ENCODE peak calls at places on chromosomes 2 and 18, in eight cellular contexts. W, N, L, O, M, V, K and A are unnamed samples.

GRCh38 chr2:230627806-230628724 is 84.6 kb upstream of the CAB39 start:
- DNase-seq in W (no peak), N (no peak), L (no peak), O (no peak), M (no peak), V (peak), K (no peak), A (no peak)

GRCh38 chr2:20558391-20559150 is 92.3 kb downstream of the HS1BP3 start:
- DNase-seq in W (no peak), N (no peak), L (peak), O (no peak), M (no peak), V (no peak), K (no peak), A (no peak)

GRCh38 chr2:230903251-230904150 is 21.5 kb downstream of the GPR55 start:
- DNase-seq in W (no peak), N (no peak), L (no peak), O (no peak), M (no peak), V (no peak), K (no peak), A (no peak)

GRCh38 chr18:48543228-48543627 is 4.4 kb downstream of the CTIF start:
- DNase-seq in W (peak), N (no peak), L (no peak), O (no peak), M (no peak), V (no peak), K (peak), A (no peak)

GRCh38 chr2:205482399-205483065 is 199.8 kb upstream of the NRP2 start:
- DNase-seq in W (no peak), N (no peak), L (no peak), O (peak), M (no peak), V (no peak), K (no peak), A (no peak)

GRCh38 chr18:37564796-37565137 is 831 bp downstream of the CELF4 start:
- DNase-seq in W (peak), N (no peak), L (peak), O (peak), M (no peak), V (peak), K (no peak), A (peak)

GRCh38 chr2:1538663-1539062 is 125.4 kb downstream of the TPO start:
- DNase-seq in W (no peak), N (no peak), L (no peak), O (no peak), M (peak), V (peak), K (no peak), A (no peak)

GRCh38 chr2:15936277-15937104 is 3.9 kb upstream of the MYCN start:
- DNase-seq in W (no peak), N (no peak), L (no peak), O (no peak), M (no peak), V (no peak), K (no peak), A (no peak)

GRCh38 chr2:200616193-200616592 is 30.4 kb downstream of the AOX1 start:
- DNase-seq in W (no peak), N (no peak), L (no peak), O (no peak), M (peak), V (no peak), K (no peak), A (no peak)

GRCh38 chr2:10778724-10779115 is 33.9 kb downstream of the PDIA6 start:
- DNase-seq in W (no peak), N (no peak), L (no peak), O (no peak), M (no peak), V (no peak), K (no peak), A (no peak)

GRCh38 chr2:8583400-8584173 is 98.3 kb upstream of the ID2 start:
- DNase-seq in W (no peak), N (peak), L (peak), O (peak), M (no peak), V (peak), K (peak), A (peak)

GRCh38 chr18:48938827-48939367 is 11.9 kb downstream of the SMAD7 start:
- DNase-seq in W (no peak), N (no peak), L (no peak), O (no peak), M (no peak), V (no peak), K (no peak), A (no peak)

GRCh38 chr18:74116628-74117554 is 30.7 kb downstream of the FBXO15 start:
- DNase-seq in W (peak), N (no peak), L (no peak), O (no peak), M (peak), V (peak), K (no peak), A (no peak)

GRCh38 chr2:145906356-145906755 is 1386.4 kb upstream of the ZEB2 start:
- DNase-seq in W (peak), N (no peak), L (no peak), O (no peak), M (no peak), V (peak), K (no peak), A (no peak)

GRCh38 chr18:21468514-21469164 is 131.9 kb downstream of the ESCO1 start:
- DNase-seq in W (peak), N (no peak), L (no peak), O (no peak), M (no peak), V (no peak), K (no peak), A (no peak)

GRCh38 chr2:234377761-234378341 is 119.0 kb downstream of the ARL4C start:
- DNase-seq in W (no peak), N (no peak), L (no peak), O (no peak), M (no peak), V (peak), K (no peak), A (no peak)

GRCh38 chr18:36635414-36636096 is 193.2 kb downstream of the TPGS2 start:
- DNase-seq in W (no peak), N (no peak), L (no peak), O (no peak), M (no peak), V (no peak), K (no peak), A (no peak)

GRCh38 chr2:27494944-27495554 is at the start of gene FNDC4:
- DNase-seq in W (no peak), N (no peak), L (peak), O (peak), M (no peak), V (peak), K (peak), A (peak)

GRCh38 chr2:169438476-169438875 is 40.8 kb upstream of the BBS5 start:
- DNase-seq in W (no peak), N (no peak), L (no peak), O (no peak), M (no peak), V (no peak), K (no peak), A (no peak)

GRCh38 chr18:3985030-3985429 is 470.1 kb downstream of the DLGAP1 start:
- DNase-seq in W (no peak), N (no peak), L (no peak), O (no peak), M (no peak), V (no peak), K (no peak), A (no peak)

GRCh38 chr2:148042219-148042618 is 21.3 kb downstream of the MBD5 start:
- DNase-seq in W (no peak), N (no peak), L (no peak), O (no peak), M (peak), V (no peak), K (no peak), A (no peak)

GRCh38 chr2:181124499-181124898 is 144.1 kb downstream of the UBE2E3 start:
- DNase-seq in W (no peak), N (no peak), L (no peak), O (no peak), M (no peak), V (peak), K (no peak), A (no peak)

GRCh38 chr2:190607014-190607597 is 41.8 kb upstream of the NAB1 start:
- DNase-seq in W (no peak), N (no peak), L (no peak), O (no peak), M (no peak), V (peak), K (no peak), A (no peak)

GRCh38 chr2:156333274-156333950 is 891 bp upstream of the NR4A2 start:
- DNase-seq in W (peak), N (no peak), L (no peak), O (no peak), M (no peak), V (no peak), K (no peak), A (no peak)

GRCh38 chr2:65845442-65846182 is 413.2 kb upstream of the SPRED2 start:
- DNase-seq in W (no peak), N (no peak), L (no peak), O (no peak), M (no peak), V (no peak), K (no peak), A (no peak)

GRCh38 chr2:12167525-12168317 is 421.3 kb downstream of the LPIN1 start:
- DNase-seq in W (no peak), N (no peak), L (no peak), O (no peak), M (no peak), V (no peak), K (no peak), A (peak)

GRCh38 chr2:26251893-26252292 is 7.2 kb downstream of the HADHB start:
- DNase-seq in W (no peak), N (no peak), L (peak), O (peak), M (no peak), V (peak), K (no peak), A (no peak)

GRCh38 chr2:8252997-8253694 is 428.7 kb upstream of the ID2 start:
- DNase-seq in W (no peak), N (no peak), L (no peak), O (no peak), M (no peak), V (no peak), K (no peak), A (no peak)

GRCh38 chr2:12787891-12788783 is 71.4 kb downstream of the TRIB2 start:
- DNase-seq in W (no peak), N (no peak), L (no peak), O (peak), M (peak), V (peak), K (no peak), A (no peak)

GRCh38 chr2:190382851-190383250 is 25.3 kb upstream of the MFSD6 start:
- DNase-seq in W (peak), N (no peak), L (no peak), O (no peak), M (peak), V (peak), K (no peak), A (no peak)

GRCh38 chr2:107775791-107776190 is 50.9 kb upstream of the RGPD4 start:
- DNase-seq in W (no peak), N (no peak), L (no peak), O (no peak), M (no peak), V (no peak), K (no peak), A (no peak)

GRCh38 chr18:46416706-46417638 is 240.0 kb downstream of the LOXHD1 start:
- DNase-seq in W (no peak), N (no peak), L (no peak), O (no peak), M (no peak), V (no peak), K (no peak), A (no peak)

GRCh38 chr2:206831442-206831995 is 66.1 kb downstream of the FASTKD2 start:
- DNase-seq in W (no peak), N (no peak), L (no peak), O (no peak), M (no peak), V (no peak), K (no peak), A (no peak)

GRCh38 chr18:59358611-59359575 is at the start of gene LMAN1:
- DNase-seq in W (peak), N (peak), L (peak), O (peak), M (peak), V (peak), K (peak), A (peak)

GRCh38 chr2:53202063-53202462 is 565.5 kb upstream of the CHAC2 start:
- DNase-seq in W (peak), N (no peak), L (no peak), O (no peak), M (peak), V (peak), K (no peak), A (no peak)
- TF ChIP-seq CTCF in W (peak), N (no peak), L (no peak), O (peak), M (peak), V (peak), K (no peak), A (no peak)

GRCh38 chr18:7170292-7170691 is 52.7 kb upstream of the LAMA1 start:
- DNase-seq in W (no peak), N (no peak), L (no peak), O (no peak), M (no peak), V (no peak), K (no peak), A (no peak)

GRCh38 chr18:7169601-7170000 is 52.0 kb upstream of the LAMA1 start:
- DNase-seq in W (no peak), N (no peak), L (no peak), O (no peak), M (no peak), V (no peak), K (no peak), A (no peak)

GRCh38 chr18:7168408-7168807 is 50.8 kb upstream of the LAMA1 start:
- DNase-seq in W (no peak), N (no peak), L (no peak), O (no peak), M (no peak), V (no peak), K (no peak), A (no peak)

GRCh38 chr18:7165846-7166393 is 48.3 kb upstream of the LAMA1 start:
- DNase-seq in W (no peak), N (no peak), L (no peak), O (no peak), M (no peak), V (no peak), K (no peak), A (no peak)

DNA sequence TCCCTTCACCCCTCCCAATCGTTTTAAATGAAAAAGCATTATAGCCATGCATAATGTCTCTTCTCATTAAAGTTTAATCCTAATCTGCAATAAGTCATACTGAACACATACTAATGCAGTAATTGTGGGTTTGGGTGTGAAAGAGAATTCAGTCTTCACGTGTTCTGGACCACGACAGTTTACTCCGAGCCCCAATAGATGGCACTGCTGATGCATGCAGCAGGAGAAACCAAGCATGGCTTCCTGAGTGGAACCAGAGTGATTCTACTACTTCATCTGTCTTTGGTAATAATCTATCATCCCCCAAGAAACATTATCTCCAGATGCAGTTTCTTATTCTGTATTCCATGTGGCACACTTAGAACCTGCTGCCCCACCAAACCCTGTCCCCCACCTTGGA is 47.0 kb upstream of the LAMA1 start:
- DNase-seq in W (no peak), N (no peak), L (no peak), O (no peak), M (no peak), V (peak), K (no peak), A (no peak)
- TF ChIP-seq CTCF in W (peak), N (no peak), L (peak), O (peak), M (peak), V (peak), K (no peak), A (peak)

DNA sequence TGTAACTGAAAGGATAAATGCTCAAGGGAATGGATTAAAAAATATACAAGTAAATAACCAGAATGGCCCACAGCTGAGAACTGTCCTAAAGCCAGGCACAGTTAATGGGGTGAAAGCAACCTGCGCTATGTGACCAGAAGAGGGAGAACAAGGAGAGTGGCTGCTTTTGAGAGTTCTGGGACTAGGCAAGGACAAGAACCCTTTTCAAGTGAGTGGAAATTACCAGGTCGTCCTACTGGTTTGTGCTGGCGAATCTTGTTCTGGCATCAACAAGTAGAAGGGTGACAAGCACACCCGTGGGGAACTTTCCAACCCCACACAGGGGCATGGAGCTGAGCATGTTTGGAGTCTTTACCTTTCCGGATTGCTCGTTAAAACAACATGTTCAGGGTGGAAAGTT is 82.8 kb downstream of the TMEM17 start:
- DNase-seq in W (peak), N (no peak), L (no peak), O (no peak), M (peak), V (no peak), K (no peak), A (no peak)
- TF ChIP-seq CTCF in W (peak), N (no peak), L (no peak), O (no peak), M (peak), V (peak), K (no peak), A (peak)

GRCh38 chr2:133885847-133886246 is 317.6 kb upstream of the NCKAP5 start:
- DNase-seq in W (peak), N (no peak), L (no peak), O (no peak), M (peak), V (no peak), K (no peak), A (no peak)

GRCh38 chr2:133888107-133888506 is 319.8 kb upstream of the NCKAP5 start:
- DNase-seq in W (no peak), N (no peak), L (no peak), O (no peak), M (no peak), V (no peak), K (no peak), A (no peak)

GRCh38 chr2:133888816-133889215 is 320.6 kb upstream of the NCKAP5 start:
- DNase-seq in W (no peak), N (no peak), L (no peak), O (no peak), M (no peak), V (no peak), K (no peak), A (no peak)

GRCh38 chr2:133887676-133888040 is 319.4 kb upstream of the NCKAP5 start:
- DNase-seq in W (peak), N (no peak), L (no peak), O (no peak), M (no peak), V (no peak), K (no peak), A (no peak)

GRCh38 chr2:133886735-133887675 is 318.7 kb upstream of the NCKAP5 start:
- DNase-seq in W (peak), N (peak), L (peak), O (peak), M (peak), V (peak), K (peak), A (peak)
- TF ChIP-seq CTCF in W (peak), N (peak), L (peak), O (peak), M (peak), V (peak), K (peak), A (peak)

GRCh38 chr2:233210843-233211600 is 40.5 kb upstream of the ATG16L1 start:
- DNase-seq in W (peak), N (peak), L (peak), O (peak), M (peak), V (peak), K (no peak), A (no peak)
- TF ChIP-seq CTCF in W (no peak), N (no peak), L (no peak), O (no peak), M (no peak), V (no peak), K (no peak), A (no peak)